ENCODE peak calls at places on chromosomes 1 and 21, in eight cellular contexts. One of them, this sample, is unnamed.

GRCh38 chr1:56387071-56387747 is 192.2 kb downstream of the PLPP3 start:
- DNase-seq in activated CD8-positive, alpha-beta memory T cell treated with anti-CD3 and anti-CD28 coated beads for 24 hours: no peak
- DNase-seq in tibial artery: no peak
- DNase-seq in AG09309: no peak
- DNase-seq in lower lobe of right lung: no peak
- DNase-seq in GM03348: no peak
- DNase-seq in stimulated activated CD8-positive, alpha-beta memory T cell treated with anti-CD3 and anti-CD28 coated beads, Interleukin-7, amount 100 ng/mL, for 4 hours: no peak
- DNase-seq in naive thymus-derived CD8-positive, alpha-beta T cell: no peak
- DNase-seq in this sample: no peak

GRCh38 chr1:168755800-168756418 is 26.9 kb upstream of the DPT start:
- DNase-seq in activated CD8-positive, alpha-beta memory T cell treated with anti-CD3 and anti-CD28 coated beads for 24 hours: no peak
- DNase-seq in tibial artery: no peak
- DNase-seq in AG09309: no peak
- DNase-seq in lower lobe of right lung: no peak
- DNase-seq in GM03348: no peak
- DNase-seq in stimulated activated CD8-positive, alpha-beta memory T cell treated with anti-CD3 and anti-CD28 coated beads, Interleukin-7, amount 100 ng/mL, for 4 hours: no peak
- DNase-seq in naive thymus-derived CD8-positive, alpha-beta T cell: no peak
- DNase-seq in this sample: no peak

GRCh38 chr1:77900687-77901293 is 12.4 kb downstream of the NEXN start:
- DNase-seq in activated CD8-positive, alpha-beta memory T cell treated with anti-CD3 and anti-CD28 coated beads for 24 hours: no peak
- DNase-seq in tibial artery: no peak
- DNase-seq in AG09309: no peak
- DNase-seq in lower lobe of right lung: no peak
- DNase-seq in GM03348: peak
- DNase-seq in stimulated activated CD8-positive, alpha-beta memory T cell treated with anti-CD3 and anti-CD28 coated beads, Interleukin-7, amount 100 ng/mL, for 4 hours: no peak
- DNase-seq in naive thymus-derived CD8-positive, alpha-beta T cell: no peak
- DNase-seq in this sample: peak

GRCh38 chr1:42463906-42464305 is 820 bp downstream of the CCDC30 start:
- DNase-seq in activated CD8-positive, alpha-beta memory T cell treated with anti-CD3 and anti-CD28 coated beads for 24 hours: no peak
- DNase-seq in tibial artery: no peak
- DNase-seq in AG09309: no peak
- DNase-seq in lower lobe of right lung: no peak
- DNase-seq in GM03348: no peak
- DNase-seq in stimulated activated CD8-positive, alpha-beta memory T cell treated with anti-CD3 and anti-CD28 coated beads, Interleukin-7, amount 100 ng/mL, for 4 hours: no peak
- DNase-seq in naive thymus-derived CD8-positive, alpha-beta T cell: no peak
- DNase-seq in this sample: no peak

GRCh38 chr1:114032271-114033218 is 53.3 kb downstream of the OLFML3 start:
- DNase-seq in activated CD8-positive, alpha-beta memory T cell treated with anti-CD3 and anti-CD28 coated beads for 24 hours: no peak
- DNase-seq in tibial artery: no peak
- DNase-seq in AG09309: no peak
- DNase-seq in lower lobe of right lung: no peak
- DNase-seq in GM03348: peak
- DNase-seq in stimulated activated CD8-positive, alpha-beta memory T cell treated with anti-CD3 and anti-CD28 coated beads, Interleukin-7, amount 100 ng/mL, for 4 hours: no peak
- DNase-seq in naive thymus-derived CD8-positive, alpha-beta T cell: no peak
- DNase-seq in this sample: no peak

GRCh38 chr1:11046625-11047365 is at the start of gene MASP2:
- DNase-seq in activated CD8-positive, alpha-beta memory T cell treated with anti-CD3 and anti-CD28 coated beads for 24 hours: peak
- DNase-seq in tibial artery: no peak
- DNase-seq in AG09309: no peak
- DNase-seq in lower lobe of right lung: peak
- DNase-seq in GM03348: no peak
- DNase-seq in stimulated activated CD8-positive, alpha-beta memory T cell treated with anti-CD3 and anti-CD28 coated beads, Interleukin-7, amount 100 ng/mL, for 4 hours: no peak
- DNase-seq in naive thymus-derived CD8-positive, alpha-beta T cell: no peak
- DNase-seq in this sample: no peak

GRCh38 chr1:43440358-43440757 is 13.4 kb downstream of the HYI start:
- DNase-seq in activated CD8-positive, alpha-beta memory T cell treated with anti-CD3 and anti-CD28 coated beads for 24 hours: no peak
- DNase-seq in tibial artery: peak
- DNase-seq in AG09309: no peak
- DNase-seq in lower lobe of right lung: no peak
- DNase-seq in GM03348: no peak
- DNase-seq in stimulated activated CD8-positive, alpha-beta memory T cell treated with anti-CD3 and anti-CD28 coated beads, Interleukin-7, amount 100 ng/mL, for 4 hours: no peak
- DNase-seq in naive thymus-derived CD8-positive, alpha-beta T cell: no peak
- DNase-seq in this sample: no peak

GRCh38 chr1:150429805-150430204 is 57.4 kb upstream of the TARS2 start:
- DNase-seq in activated CD8-positive, alpha-beta memory T cell treated with anti-CD3 and anti-CD28 coated beads for 24 hours: no peak
- DNase-seq in tibial artery: no peak
- DNase-seq in AG09309: no peak
- DNase-seq in lower lobe of right lung: no peak
- DNase-seq in GM03348: no peak
- DNase-seq in stimulated activated CD8-positive, alpha-beta memory T cell treated with anti-CD3 and anti-CD28 coated beads, Interleukin-7, amount 100 ng/mL, for 4 hours: no peak
- DNase-seq in naive thymus-derived CD8-positive, alpha-beta T cell: no peak
- DNase-seq in this sample: peak

GRCh38 chr1:210457566-210457965 is 128.9 kb downstream of the HHAT start:
- DNase-seq in activated CD8-positive, alpha-beta memory T cell treated with anti-CD3 and anti-CD28 coated beads for 24 hours: no peak
- DNase-seq in tibial artery: no peak
- DNase-seq in AG09309: no peak
- DNase-seq in lower lobe of right lung: no peak
- DNase-seq in GM03348: no peak
- DNase-seq in stimulated activated CD8-positive, alpha-beta memory T cell treated with anti-CD3 and anti-CD28 coated beads, Interleukin-7, amount 100 ng/mL, for 4 hours: no peak
- DNase-seq in naive thymus-derived CD8-positive, alpha-beta T cell: no peak
- DNase-seq in this sample: no peak

GRCh38 chr1:228181105-228181504 is 15.5 kb downstream of the IBA57 start:
- DNase-seq in activated CD8-positive, alpha-beta memory T cell treated with anti-CD3 and anti-CD28 coated beads for 24 hours: peak
- DNase-seq in tibial artery: no peak
- DNase-seq in AG09309: no peak
- DNase-seq in lower lobe of right lung: no peak
- DNase-seq in GM03348: no peak
- DNase-seq in stimulated activated CD8-positive, alpha-beta memory T cell treated with anti-CD3 and anti-CD28 coated beads, Interleukin-7, amount 100 ng/mL, for 4 hours: no peak
- DNase-seq in naive thymus-derived CD8-positive, alpha-beta T cell: no peak
- DNase-seq in this sample: no peak

GRCh38 chr21:34889537-34890257 is 159.4 kb downstream of the RUNX1 start:
- DNase-seq in activated CD8-positive, alpha-beta memory T cell treated with anti-CD3 and anti-CD28 coated beads for 24 hours: peak
- DNase-seq in tibial artery: peak
- DNase-seq in AG09309: no peak
- DNase-seq in lower lobe of right lung: peak
- DNase-seq in GM03348: peak
- DNase-seq in stimulated activated CD8-positive, alpha-beta memory T cell treated with anti-CD3 and anti-CD28 coated beads, Interleukin-7, amount 100 ng/mL, for 4 hours: peak
- DNase-seq in naive thymus-derived CD8-positive, alpha-beta T cell: peak
- DNase-seq in this sample: peak

GRCh38 chr21:32257952-32258785 is 20.7 kb downstream of the MIS18A start:
- DNase-seq in activated CD8-positive, alpha-beta memory T cell treated with anti-CD3 and anti-CD28 coated beads for 24 hours: peak
- DNase-seq in tibial artery: peak
- DNase-seq in AG09309: peak
- DNase-seq in lower lobe of right lung: peak
- DNase-seq in GM03348: peak
- DNase-seq in stimulated activated CD8-positive, alpha-beta memory T cell treated with anti-CD3 and anti-CD28 coated beads, Interleukin-7, amount 100 ng/mL, for 4 hours: no peak
- DNase-seq in naive thymus-derived CD8-positive, alpha-beta T cell: no peak
- DNase-seq in this sample: peak

GRCh38 chr21:20741445-20741844 is 256.8 kb upstream of the NCAM2 start:
- DNase-seq in activated CD8-positive, alpha-beta memory T cell treated with anti-CD3 and anti-CD28 coated beads for 24 hours: no peak
- DNase-seq in tibial artery: no peak
- DNase-seq in AG09309: no peak
- DNase-seq in lower lobe of right lung: no peak
- DNase-seq in GM03348: no peak
- DNase-seq in stimulated activated CD8-positive, alpha-beta memory T cell treated with anti-CD3 and anti-CD28 coated beads, Interleukin-7, amount 100 ng/mL, for 4 hours: no peak
- DNase-seq in naive thymus-derived CD8-positive, alpha-beta T cell: no peak
- DNase-seq in this sample: no peak

GRCh38 chr1:175481126-175482071 is 262.0 kb downstream of the TNR start:
- DNase-seq in activated CD8-positive, alpha-beta memory T cell treated with anti-CD3 and anti-CD28 coated beads for 24 hours: no peak
- DNase-seq in tibial artery: no peak
- DNase-seq in AG09309: no peak
- DNase-seq in lower lobe of right lung: no peak
- DNase-seq in GM03348: peak
- DNase-seq in stimulated activated CD8-positive, alpha-beta memory T cell treated with anti-CD3 and anti-CD28 coated beads, Interleukin-7, amount 100 ng/mL, for 4 hours: no peak
- DNase-seq in naive thymus-derived CD8-positive, alpha-beta T cell: no peak
- DNase-seq in this sample: peak

GRCh38 chr1:154466879-154467767 is 34.9 kb upstream of the TDRD10 start:
- DNase-seq in activated CD8-positive, alpha-beta memory T cell treated with anti-CD3 and anti-CD28 coated beads for 24 hours: no peak
- DNase-seq in tibial artery: peak
- DNase-seq in AG09309: no peak
- DNase-seq in lower lobe of right lung: no peak
- DNase-seq in GM03348: peak
- DNase-seq in stimulated activated CD8-positive, alpha-beta memory T cell treated with anti-CD3 and anti-CD28 coated beads, Interleukin-7, amount 100 ng/mL, for 4 hours: no peak
- DNase-seq in naive thymus-derived CD8-positive, alpha-beta T cell: no peak
- DNase-seq in this sample: no peak

GRCh38 chr1:46203738-46204405 is 738 bp downstream of the LURAP1 start:
- DNase-seq in activated CD8-positive, alpha-beta memory T cell treated with anti-CD3 and anti-CD28 coated beads for 24 hours: no peak
- DNase-seq in tibial artery: no peak
- DNase-seq in AG09309: no peak
- DNase-seq in lower lobe of right lung: no peak
- DNase-seq in GM03348: no peak
- DNase-seq in stimulated activated CD8-positive, alpha-beta memory T cell treated with anti-CD3 and anti-CD28 coated beads, Interleukin-7, amount 100 ng/mL, for 4 hours: no peak
- DNase-seq in naive thymus-derived CD8-positive, alpha-beta T cell: no peak
- DNase-seq in this sample: no peak

GRCh38 chr1:55490556-55490955 is 275.4 kb upstream of the USP24 start:
- DNase-seq in activated CD8-positive, alpha-beta memory T cell treated with anti-CD3 and anti-CD28 coated beads for 24 hours: no peak
- DNase-seq in tibial artery: no peak
- DNase-seq in AG09309: no peak
- DNase-seq in lower lobe of right lung: no peak
- DNase-seq in GM03348: peak
- DNase-seq in stimulated activated CD8-positive, alpha-beta memory T cell treated with anti-CD3 and anti-CD28 coated beads, Interleukin-7, amount 100 ng/mL, for 4 hours: no peak
- DNase-seq in naive thymus-derived CD8-positive, alpha-beta T cell: no peak
- DNase-seq in this sample: no peak

GRCh38 chr1:209689484-209689883 is 14.3 kb downstream of the G0S2 start:
- DNase-seq in activated CD8-positive, alpha-beta memory T cell treated with anti-CD3 and anti-CD28 coated beads for 24 hours: no peak
- DNase-seq in tibial artery: no peak
- DNase-seq in AG09309: no peak
- DNase-seq in lower lobe of right lung: no peak
- DNase-seq in GM03348: no peak
- DNase-seq in stimulated activated CD8-positive, alpha-beta memory T cell treated with anti-CD3 and anti-CD28 coated beads, Interleukin-7, amount 100 ng/mL, for 4 hours: no peak
- DNase-seq in naive thymus-derived CD8-positive, alpha-beta T cell: no peak
- DNase-seq in this sample: no peak

GRCh38 chr1:241376711-241377110 is 19.7 kb upstream of the RGS7 start:
- DNase-seq in activated CD8-positive, alpha-beta memory T cell treated with anti-CD3 and anti-CD28 coated beads for 24 hours: no peak
- DNase-seq in tibial artery: no peak
- DNase-seq in AG09309: no peak
- DNase-seq in lower lobe of right lung: no peak
- DNase-seq in GM03348: no peak
- DNase-seq in stimulated activated CD8-positive, alpha-beta memory T cell treated with anti-CD3 and anti-CD28 coated beads, Interleukin-7, amount 100 ng/mL, for 4 hours: no peak
- DNase-seq in naive thymus-derived CD8-positive, alpha-beta T cell: no peak
- DNase-seq in this sample: no peak

GRCh38 chr1:147515046-147515869 is 26.0 kb upstream of the BCL9 start:
- DNase-seq in activated CD8-positive, alpha-beta memory T cell treated with anti-CD3 and anti-CD28 coated beads for 24 hours: no peak
- DNase-seq in tibial artery: no peak
- DNase-seq in AG09309: no peak
- DNase-seq in lower lobe of right lung: no peak
- DNase-seq in GM03348: peak
- DNase-seq in stimulated activated CD8-positive, alpha-beta memory T cell treated with anti-CD3 and anti-CD28 coated beads, Interleukin-7, amount 100 ng/mL, for 4 hours: no peak
- DNase-seq in naive thymus-derived CD8-positive, alpha-beta T cell: no peak
- DNase-seq in this sample: no peak

GRCh38 chr21:34822957-34823356 is 154.2 kb downstream of the CLIC6 start:
- DNase-seq in activated CD8-positive, alpha-beta memory T cell treated with anti-CD3 and anti-CD28 coated beads for 24 hours: peak
- DNase-seq in tibial artery: no peak
- DNase-seq in AG09309: no peak
- DNase-seq in lower lobe of right lung: no peak
- DNase-seq in GM03348: no peak
- DNase-seq in stimulated activated CD8-positive, alpha-beta memory T cell treated with anti-CD3 and anti-CD28 coated beads, Interleukin-7, amount 100 ng/mL, for 4 hours: no peak
- DNase-seq in naive thymus-derived CD8-positive, alpha-beta T cell: no peak
- DNase-seq in this sample: no peak

GRCh38 chr1:153509729-153510354 is 25.9 kb downstream of the S100A6 start:
- DNase-seq in activated CD8-positive, alpha-beta memory T cell treated with anti-CD3 and anti-CD28 coated beads for 24 hours: peak
- DNase-seq in tibial artery: no peak
- DNase-seq in AG09309: no peak
- DNase-seq in lower lobe of right lung: peak
- DNase-seq in GM03348: peak
- DNase-seq in stimulated activated CD8-positive, alpha-beta memory T cell treated with anti-CD3 and anti-CD28 coated beads, Interleukin-7, amount 100 ng/mL, for 4 hours: peak
- DNase-seq in naive thymus-derived CD8-positive, alpha-beta T cell: peak
- DNase-seq in this sample: peak

GRCh38 chr1:182888736-182889531 is 49.8 kb downstream of the DHX9 start:
- DNase-seq in activated CD8-positive, alpha-beta memory T cell treated with anti-CD3 and anti-CD28 coated beads for 24 hours: no peak
- DNase-seq in tibial artery: no peak
- DNase-seq in AG09309: peak
- DNase-seq in lower lobe of right lung: no peak
- DNase-seq in GM03348: no peak
- DNase-seq in stimulated activated CD8-positive, alpha-beta memory T cell treated with anti-CD3 and anti-CD28 coated beads, Interleukin-7, amount 100 ng/mL, for 4 hours: no peak
- DNase-seq in naive thymus-derived CD8-positive, alpha-beta T cell: no peak
- DNase-seq in this sample: peak

GRCh38 chr1:27428316-27429028 is 36.0 kb downstream of the GPR3 start:
- DNase-seq in activated CD8-positive, alpha-beta memory T cell treated with anti-CD3 and anti-CD28 coated beads for 24 hours: no peak
- DNase-seq in tibial artery: peak
- DNase-seq in AG09309: no peak
- DNase-seq in lower lobe of right lung: no peak
- DNase-seq in GM03348: no peak
- DNase-seq in stimulated activated CD8-positive, alpha-beta memory T cell treated with anti-CD3 and anti-CD28 coated beads, Interleukin-7, amount 100 ng/mL, for 4 hours: no peak
- DNase-seq in naive thymus-derived CD8-positive, alpha-beta T cell: no peak
- DNase-seq in this sample: no peak

GRCh38 chr1:113941245-113941559 is 12.1 kb downstream of the HIPK1 start:
- DNase-seq in activated CD8-positive, alpha-beta memory T cell treated with anti-CD3 and anti-CD28 coated beads for 24 hours: no peak
- DNase-seq in tibial artery: no peak
- DNase-seq in AG09309: no peak
- DNase-seq in lower lobe of right lung: no peak
- DNase-seq in GM03348: no peak
- DNase-seq in stimulated activated CD8-positive, alpha-beta memory T cell treated with anti-CD3 and anti-CD28 coated beads, Interleukin-7, amount 100 ng/mL, for 4 hours: no peak
- DNase-seq in naive thymus-derived CD8-positive, alpha-beta T cell: no peak
- DNase-seq in this sample: no peak

GRCh38 chr1:46552357-46553237 is 1.1 kb upstream of the KNCN start:
- DNase-seq in activated CD8-positive, alpha-beta memory T cell treated with anti-CD3 and anti-CD28 coated beads for 24 hours: no peak
- DNase-seq in tibial artery: no peak
- DNase-seq in AG09309: no peak
- DNase-seq in lower lobe of right lung: no peak
- DNase-seq in GM03348: no peak
- DNase-seq in stimulated activated CD8-positive, alpha-beta memory T cell treated with anti-CD3 and anti-CD28 coated beads, Interleukin-7, amount 100 ng/mL, for 4 hours: no peak
- DNase-seq in naive thymus-derived CD8-positive, alpha-beta T cell: no peak
- DNase-seq in this sample: no peak

GRCh38 chr1:79355073-79355472 is 348.5 kb upstream of the ADGRL4 start:
- DNase-seq in activated CD8-positive, alpha-beta memory T cell treated with anti-CD3 and anti-CD28 coated beads for 24 hours: no peak
- DNase-seq in tibial artery: no peak
- DNase-seq in AG09309: peak
- DNase-seq in lower lobe of right lung: no peak
- DNase-seq in GM03348: peak
- DNase-seq in stimulated activated CD8-positive, alpha-beta memory T cell treated with anti-CD3 and anti-CD28 coated beads, Interleukin-7, amount 100 ng/mL, for 4 hours: no peak
- DNase-seq in naive thymus-derived CD8-positive, alpha-beta T cell: no peak
- DNase-seq in this sample: no peak

GRCh38 chr1:111559736-111560279 is 56.4 kb upstream of the ADORA3 start:
- DNase-seq in activated CD8-positive, alpha-beta memory T cell treated with anti-CD3 and anti-CD28 coated beads for 24 hours: no peak
- DNase-seq in tibial artery: no peak
- DNase-seq in AG09309: no peak
- DNase-seq in lower lobe of right lung: no peak
- DNase-seq in GM03348: peak
- DNase-seq in stimulated activated CD8-positive, alpha-beta memory T cell treated with anti-CD3 and anti-CD28 coated beads, Interleukin-7, amount 100 ng/mL, for 4 hours: no peak
- DNase-seq in naive thymus-derived CD8-positive, alpha-beta T cell: no peak
- DNase-seq in this sample: no peak

GRCh38 chr1:156079762-156080597 is 2.3 kb downstream of the MEX3A start:
- DNase-seq in activated CD8-positive, alpha-beta memory T cell treated with anti-CD3 and anti-CD28 coated beads for 24 hours: no peak
- DNase-seq in tibial artery: no peak
- DNase-seq in AG09309: no peak
- DNase-seq in lower lobe of right lung: no peak
- DNase-seq in GM03348: no peak
- DNase-seq in stimulated activated CD8-positive, alpha-beta memory T cell treated with anti-CD3 and anti-CD28 coated beads, Interleukin-7, amount 100 ng/mL, for 4 hours: no peak
- DNase-seq in naive thymus-derived CD8-positive, alpha-beta T cell: no peak
- DNase-seq in this sample: no peak

GRCh38 chr1:201354901-201355295 is 22.6 kb downstream of the TNNT2 start:
- DNase-seq in activated CD8-positive, alpha-beta memory T cell treated with anti-CD3 and anti-CD28 coated beads for 24 hours: no peak
- DNase-seq in tibial artery: no peak
- DNase-seq in AG09309: no peak
- DNase-seq in lower lobe of right lung: peak
- DNase-seq in GM03348: no peak
- DNase-seq in stimulated activated CD8-positive, alpha-beta memory T cell treated with anti-CD3 and anti-CD28 coated beads, Interleukin-7, amount 100 ng/mL, for 4 hours: no peak
- DNase-seq in naive thymus-derived CD8-positive, alpha-beta T cell: no peak
- DNase-seq in this sample: no peak